ENCODE peak calls at places on chromosomes 13 and 19, in nine cellular contexts. H, A, X, F, L, S, D, G and Y are unnamed samples.

GRCh38 chr13:46385946-46386345 is 1.1 kb downstream of the RUBCNL start:
- DNase-seq in H (no peak), A (no peak), X (no peak), F (peak; percentile 13), L (no peak), S (no peak), D (no peak), G (no peak), Y (no peak)

GRCh38 chr19:29675650-29676186 is 10.5 kb downstream of the PLEKHF1 start:
- DNase-seq in H (no peak), A (no peak), X (no peak), F (no peak), L (no peak), S (peak; percentile 13), D (no peak), G (no peak), Y (no peak)

GRCh38 chr19:19656451-19657396 is 6.8 kb downstream of the ATP13A1 start:
- DNase-seq in H (no peak), A (peak; percentile 3), X (no peak), F (no peak), L (no peak), S (no peak), D (peak; percentile 10), G (no peak), Y (no peak)

GRCh38 chr13:44978328-44978727 is 10.9 kb downstream of the NUFIP1 start:
- DNase-seq in H (no peak), A (no peak), X (no peak), F (no peak), L (no peak), S (no peak), D (no peak), G (no peak), Y (no peak)

GRCh38 chr19:47623151-47623920 is 14.4 kb downstream of the BICRA start:
- DNase-seq in H (no peak), A (no peak), X (no peak), F (no peak), L (no peak), S (no peak), D (no peak), G (no peak), Y (no peak)

GRCh38 chr19:18098891-18099622 is 1.5 kb downstream of the MAST3 start:
- DNase-seq in H (no peak), A (no peak), X (no peak), F (no peak), L (peak; percentile 40), S (no peak), D (no peak), G (peak; percentile 37), Y (no peak)

GRCh38 chr13:49238621-49239020 is 9.1 kb upstream of the CDADC1 start:
- DNase-seq in H (no peak), A (no peak), X (no peak), F (no peak), L (no peak), S (no peak), D (no peak), G (no peak), Y (no peak)

GRCh38 chr13:75217949-75218348 is 264.0 kb downstream of the TBC1D4 start:
- DNase-seq in H (peak; percentile 60), A (peak; percentile 61), X (peak; percentile 17), F (peak; percentile 42), L (no peak), S (no peak), D (no peak), G (no peak), Y (no peak)

GRCh38 chr13:102212729-102213128 is 189.1 kb downstream of the FGF14 start:
- DNase-seq in H (no peak), A (no peak), X (no peak), F (no peak), L (no peak), S (no peak), D (no peak), G (no peak), Y (no peak)

GRCh38 chr13:99041337-99041736 is 63.5 kb upstream of the DOCK9 start:
- DNase-seq in H (no peak), A (no peak), X (no peak), F (no peak), L (no peak), S (no peak), D (no peak), G (no peak), Y (no peak)

GRCh38 chr13:30477346-30478235 is 11.9 kb upstream of the HMGB1 start:
- DNase-seq in H (no peak), A (no peak), X (no peak), F (no peak), L (no peak), S (no peak), D (no peak), G (no peak), Y (no peak)

GRCh38 chr13:35729926-35730627 is 253.6 kb upstream of the MAB21L1 start:
- DNase-seq in H (no peak), A (no peak), X (no peak), F (no peak), L (no peak), S (no peak), D (no peak), G (no peak), Y (no peak)

GRCh38 chr13:86425127-86425526 is 625.9 kb upstream of the SLITRK6 start:
- DNase-seq in H (no peak), A (no peak), X (no peak), F (no peak), L (no peak), S (no peak), D (no peak), G (no peak), Y (no peak)

GRCh38 chr19:661427-662196 is 1.4 kb downstream of the RNF126 start:
- DNase-seq in H (no peak), A (peak; percentile 40), X (no peak), F (peak; percentile 54), L (peak; percentile 62), S (no peak), D (peak; percentile 43), G (peak; percentile 53), Y (no peak)

GRCh38 chr13:42553098-42554046 is 20.6 kb upstream of the TNFSF11 start:
- DNase-seq in H (peak; percentile 92), A (no peak), X (peak; percentile 93), F (peak; percentile 86), L (no peak), S (no peak), D (peak; percentile 10), G (no peak), Y (no peak)

GRCh38 chr13:22055259-22055658 is 384.4 kb downstream of the FGF9 start:
- DNase-seq in H (no peak), A (peak; percentile 55), X (no peak), F (no peak), L (no peak), S (no peak), D (no peak), G (no peak), Y (no peak)

GRCh38 chr19:7980168-7980567 is 25.3 kb downstream of the ELAVL1 start:
- DNase-seq in H (no peak), A (no peak), X (no peak), F (no peak), L (no peak), S (peak; percentile 2), D (no peak), G (no peak), Y (no peak)

GRCh38 chr13:101289764-101290163 is 126.5 kb downstream of the NALCN start:
- DNase-seq in H (peak; percentile 80), A (peak; percentile 18), X (peak; percentile 88), F (peak; percentile 70), L (no peak), S (peak; percentile 92), D (no peak), G (no peak), Y (peak; percentile 82)

GRCh38 chr19:41395355-41395754 is 1.8 kb downstream of the EXOSC5 start:
- DNase-seq in H (no peak), A (no peak), X (no peak), F (no peak), L (no peak), S (no peak), D (no peak), G (no peak), Y (no peak)

GRCh38 chr19:13132471-13133166 is 14.6 kb downstream of the NACC1 start:
- DNase-seq in H (peak; percentile 67), A (peak; percentile 80), X (peak; percentile 86), F (peak; percentile 81), L (peak; percentile 30), S (no peak), D (no peak), G (no peak), Y (no peak)

GRCh38 chr19:1901940-1902404 is 3.2 kb upstream of the ADAT3 start:
- DNase-seq in H (no peak), A (no peak), X (no peak), F (no peak), L (no peak), S (no peak), D (no peak), G (no peak), Y (no peak)

GRCh38 chr19:2173388-2173787 is 9.7 kb downstream of the DOT1L start:
- DNase-seq in H (no peak), A (no peak), X (no peak), F (no peak), L (no peak), S (no peak), D (no peak), G (no peak), Y (no peak)

GRCh38 chr13:33578786-33579185 is 239.2 kb upstream of the RFC3 start:
- DNase-seq in H (no peak), A (no peak), X (no peak), F (no peak), L (no peak), S (no peak), D (no peak), G (no peak), Y (no peak)

GRCh38 chr13:47901451-47901850 is 99.6 kb downstream of the SUCLA2 start:
- DNase-seq in H (peak; percentile 85), A (peak; percentile 26), X (peak; percentile 67), F (peak; percentile 44), L (no peak), S (no peak), D (no peak), G (no peak), Y (no peak)

GRCh38 chr13:48235100-48235813 is 2.3 kb downstream of the ITM2B start:
- DNase-seq in H (peak; percentile 44), A (peak; percentile 12), X (peak; percentile 57), F (peak; percentile 40), L (no peak), S (peak; percentile 31), D (no peak), G (peak; percentile 6), Y (peak; percentile 8)

GRCh38 chr19:35468637-35469036 is 20.6 kb downstream of the FFAR2 start:
- DNase-seq in H (no peak), A (peak; percentile 54), X (peak; percentile 31), F (peak; percentile 34), L (peak; percentile 56), S (no peak), D (peak; percentile 69), G (peak; percentile 56), Y (no peak)

GRCh38 chr19:6005321-6006069 is 27.6 kb upstream of the RANBP3 start:
- DNase-seq in H (no peak), A (no peak), X (no peak), F (no peak), L (no peak), S (no peak), D (no peak), G (no peak), Y (no peak)

GRCh38 chr13:46756977-46757376 is 40.0 kb downstream of the ESD start:
- DNase-seq in H (peak; percentile 70), A (no peak), X (peak; percentile 66), F (peak; percentile 81), L (no peak), S (no peak), D (no peak), G (no peak), Y (no peak)

GRCh38 chr13:31050486-31051400 is 111.0 kb downstream of the HSPH1 start:
- DNase-seq in H (peak; percentile 4), A (no peak), X (no peak), F (peak; percentile 38), L (no peak), S (no peak), D (peak; percentile 37), G (no peak), Y (no peak)

GRCh38 chr13:26743971-26744370 is 16.6 kb downstream of the GPR12 start:
- DNase-seq in H (no peak), A (no peak), X (no peak), F (no peak), L (no peak), S (no peak), D (no peak), G (no peak), Y (no peak)

GRCh38 chr19:33312065-33312464 is 9.7 kb upstream of the CEBPA start:
- DNase-seq in H (no peak), A (no peak), X (no peak), F (no peak), L (no peak), S (no peak), D (no peak), G (no peak), Y (no peak)